ENCODE peak calls at places on chromosomes 13 and 19, in eight cellular contexts. One of them, this sample, is unnamed. For H3K9me3, the result is how much of the 10 kb centered on the place peaks cover.

GRCh38 chr19:13002389-13002898 is 7.2 kb downstream of the NFIX start:
- DNase-seq in A549: no peak
- DNase-seq in H9: no peak
- DNase-seq in mesenchymal stem cell: no peak
- DNase-seq in CD4-positive, CD25-positive, alpha-beta regulatory T cell: no peak
- DNase-seq in IMR-90: no peak
- DNase-seq in CD4-positive, alpha-beta memory T cell: no peak
- DNase-seq in effector memory CD4-positive, alpha-beta T cell: no peak
- DNase-seq in this sample: no peak

GRCh38 chr13:77150651-77151050 is 123.7 kb upstream of the FBXL3 start:
- DNase-seq in A549: no peak
- DNase-seq in effector memory CD4-positive, alpha-beta T cell: no peak
- DNase-seq in H9: no peak
- DNase-seq in CD4-positive, CD25-positive, alpha-beta regulatory T cell: no peak
- DNase-seq in IMR-90: peak
- DNase-seq in CD4-positive, alpha-beta memory T cell: no peak
- DNase-seq in mesenchymal stem cell: no peak
- DNase-seq in this sample: no peak

GRCh38 chr19:3536429-3537100 is 2.4 kb upstream of the TEKTIP1 start:
- DNase-seq in A549: no peak
- DNase-seq in IMR-90: no peak
- DNase-seq in CD4-positive, CD25-positive, alpha-beta regulatory T cell: no peak
- DNase-seq in H9: no peak
- DNase-seq in mesenchymal stem cell: no peak
- DNase-seq in effector memory CD4-positive, alpha-beta T cell: no peak
- DNase-seq in CD4-positive, alpha-beta memory T cell: no peak
- DNase-seq in this sample: no peak

GRCh38 chr13:51995677-51996551 is 15.3 kb downstream of the ATP7B start:
- DNase-seq in CD4-positive, alpha-beta memory T cell: no peak
- DNase-seq in A549: no peak
- DNase-seq in H9: no peak
- DNase-seq in IMR-90: no peak
- DNase-seq in mesenchymal stem cell: no peak
- DNase-seq in CD4-positive, CD25-positive, alpha-beta regulatory T cell: no peak
- DNase-seq in effector memory CD4-positive, alpha-beta T cell: no peak
- DNase-seq in this sample: no peak

GRCh38 chr19:34985249-34986022 is 14.7 kb upstream of the GRAMD1A start:
- DNase-seq in H9: peak
- DNase-seq in CD4-positive, CD25-positive, alpha-beta regulatory T cell: peak
- DNase-seq in mesenchymal stem cell: no peak
- DNase-seq in A549: no peak
- DNase-seq in effector memory CD4-positive, alpha-beta T cell: no peak
- DNase-seq in IMR-90: peak
- DNase-seq in CD4-positive, alpha-beta memory T cell: no peak
- DNase-seq in this sample: no peak

GRCh38 chr19:10555613-10555979 is 10.2 kb downstream of the KRI1 start:
- DNase-seq in A549: no peak
- DNase-seq in CD4-positive, CD25-positive, alpha-beta regulatory T cell: no peak
- DNase-seq in mesenchymal stem cell: no peak
- DNase-seq in IMR-90: no peak
- DNase-seq in H9: no peak
- DNase-seq in effector memory CD4-positive, alpha-beta T cell: no peak
- DNase-seq in CD4-positive, alpha-beta memory T cell: no peak
- DNase-seq in this sample: no peak

GRCh38 chr13:96966415-96967102 is 27.7 kb downstream of the OXGR1 start:
- DNase-seq in effector memory CD4-positive, alpha-beta T cell: no peak
- DNase-seq in CD4-positive, CD25-positive, alpha-beta regulatory T cell: no peak
- DNase-seq in CD4-positive, alpha-beta memory T cell: no peak
- DNase-seq in A549: no peak
- DNase-seq in H9: no peak
- DNase-seq in IMR-90: no peak
- DNase-seq in mesenchymal stem cell: no peak
- DNase-seq in this sample: no peak

GRCh38 chr19:14472202-14472961 is 2.8 kb downstream of the PTGER1 start:
- DNase-seq in CD4-positive, CD25-positive, alpha-beta regulatory T cell: peak
- DNase-seq in IMR-90: peak
- DNase-seq in A549: peak
- DNase-seq in effector memory CD4-positive, alpha-beta T cell: peak
- DNase-seq in mesenchymal stem cell: peak
- DNase-seq in CD4-positive, alpha-beta memory T cell: peak
- DNase-seq in H9: peak
- DNase-seq in this sample: peak

GRCh38 chr19:7869910-7870511 is 4.2 kb downstream of the PRR36 start:
- DNase-seq in H9: peak
- DNase-seq in IMR-90: peak
- DNase-seq in CD4-positive, CD25-positive, alpha-beta regulatory T cell: peak
- DNase-seq in CD4-positive, alpha-beta memory T cell: no peak
- DNase-seq in A549: no peak
- DNase-seq in mesenchymal stem cell: peak
- DNase-seq in effector memory CD4-positive, alpha-beta T cell: peak
- DNase-seq in this sample: peak

GRCh38 chr13:75180805-75181455 is 301.0 kb downstream of the TBC1D4 start:
- DNase-seq in IMR-90: peak
- DNase-seq in A549: no peak
- DNase-seq in CD4-positive, alpha-beta memory T cell: no peak
- DNase-seq in mesenchymal stem cell: peak
- DNase-seq in H9: no peak
- DNase-seq in effector memory CD4-positive, alpha-beta T cell: no peak
- DNase-seq in CD4-positive, CD25-positive, alpha-beta regulatory T cell: no peak
- DNase-seq in this sample: no peak

GRCh38 chr13:24747248-24748151 is 16.5 kb upstream of the RNF17 start:
- DNase-seq in IMR-90: no peak
- DNase-seq in mesenchymal stem cell: peak
- DNase-seq in CD4-positive, CD25-positive, alpha-beta regulatory T cell: peak
- DNase-seq in H9: peak
- DNase-seq in CD4-positive, alpha-beta memory T cell: no peak
- DNase-seq in A549: no peak
- DNase-seq in effector memory CD4-positive, alpha-beta T cell: no peak
- DNase-seq in this sample: no peak

GRCh38 chr13:91347212-91347995 is at the start of gene MIR17HG:
- DNase-seq in A549: peak
- DNase-seq in IMR-90: peak
- DNase-seq in effector memory CD4-positive, alpha-beta T cell: peak
- DNase-seq in CD4-positive, CD25-positive, alpha-beta regulatory T cell: peak
- DNase-seq in H9: peak
- DNase-seq in mesenchymal stem cell: peak
- DNase-seq in CD4-positive, alpha-beta memory T cell: peak
- DNase-seq in this sample: peak

GRCh38 chr13:25945596-25945995 is 106.2 kb downstream of the SHISA2 start:
- DNase-seq in CD4-positive, alpha-beta memory T cell: no peak
- DNase-seq in CD4-positive, CD25-positive, alpha-beta regulatory T cell: no peak
- DNase-seq in IMR-90: no peak
- DNase-seq in effector memory CD4-positive, alpha-beta T cell: no peak
- DNase-seq in H9: no peak
- DNase-seq in A549: no peak
- DNase-seq in mesenchymal stem cell: no peak
- DNase-seq in this sample: no peak

GRCh38 chr13:101965096-101965495 is 436.8 kb downstream of the FGF14 start:
- DNase-seq in IMR-90: no peak
- DNase-seq in CD4-positive, alpha-beta memory T cell: no peak
- DNase-seq in mesenchymal stem cell: no peak
- DNase-seq in A549: no peak
- DNase-seq in effector memory CD4-positive, alpha-beta T cell: no peak
- DNase-seq in CD4-positive, CD25-positive, alpha-beta regulatory T cell: no peak
- DNase-seq in H9: no peak
- DNase-seq in this sample: no peak

GRCh38 chr13:42229287-42229686 is 42.7 kb upstream of the AKAP11 start:
- DNase-seq in CD4-positive, CD25-positive, alpha-beta regulatory T cell: no peak
- DNase-seq in H9: no peak
- DNase-seq in CD4-positive, alpha-beta memory T cell: no peak
- DNase-seq in effector memory CD4-positive, alpha-beta T cell: no peak
- DNase-seq in A549: no peak
- DNase-seq in mesenchymal stem cell: peak
- DNase-seq in IMR-90: no peak
- DNase-seq in this sample: no peak

GRCh38 chr19:34767967-34768366 is 5.0 kb downstream of the ZNF599 start:
- DNase-seq in H9: no peak
- DNase-seq in IMR-90: no peak
- DNase-seq in mesenchymal stem cell: no peak
- DNase-seq in A549: no peak
- DNase-seq in CD4-positive, CD25-positive, alpha-beta regulatory T cell: no peak
- DNase-seq in CD4-positive, alpha-beta memory T cell: no peak
- DNase-seq in effector memory CD4-positive, alpha-beta T cell: no peak
- DNase-seq in this sample: no peak

GRCh38 chr13:47858678-47859050 is 142.4 kb downstream of the SUCLA2 start:
- DNase-seq in CD4-positive, alpha-beta memory T cell: no peak
- DNase-seq in H9: no peak
- DNase-seq in mesenchymal stem cell: peak
- DNase-seq in effector memory CD4-positive, alpha-beta T cell: no peak
- DNase-seq in A549: no peak
- DNase-seq in IMR-90: peak
- DNase-seq in CD4-positive, CD25-positive, alpha-beta regulatory T cell: no peak
- DNase-seq in this sample: no peak

GRCh38 chr13:112879283-112879833 is 89.7 kb upstream of the MCF2L start:
- DNase-seq in A549: no peak
- DNase-seq in CD4-positive, alpha-beta memory T cell: no peak
- DNase-seq in CD4-positive, CD25-positive, alpha-beta regulatory T cell: no peak
- DNase-seq in H9: no peak
- DNase-seq in mesenchymal stem cell: peak
- DNase-seq in effector memory CD4-positive, alpha-beta T cell: no peak
- DNase-seq in IMR-90: peak
- DNase-seq in this sample: no peak

GRCh38 chr19:3366104-3366760 is at the start of gene NFIC:
- DNase-seq in CD4-positive, alpha-beta memory T cell: no peak
- DNase-seq in IMR-90: peak
- DNase-seq in CD4-positive, CD25-positive, alpha-beta regulatory T cell: no peak
- DNase-seq in A549: no peak
- DNase-seq in H9: peak
- DNase-seq in effector memory CD4-positive, alpha-beta T cell: no peak
- DNase-seq in mesenchymal stem cell: peak
- DNase-seq in this sample: peak

GRCh38 chr19:8451885-8452284 is 7.1 kb downstream of the HNRNPM start:
- DNase-seq in A549: peak
- DNase-seq in IMR-90: peak
- DNase-seq in CD4-positive, CD25-positive, alpha-beta regulatory T cell: no peak
- DNase-seq in H9: no peak
- DNase-seq in CD4-positive, alpha-beta memory T cell: no peak
- DNase-seq in mesenchymal stem cell: peak
- DNase-seq in effector memory CD4-positive, alpha-beta T cell: no peak
- DNase-seq in this sample: no peak

GRCh38 chr19:44232867-44233266 is 20.5 kb downstream of the ZNF227 start:
- DNase-seq in IMR-90: no peak
- DNase-seq in H9: no peak
- DNase-seq in CD4-positive, alpha-beta memory T cell: no peak
- DNase-seq in effector memory CD4-positive, alpha-beta T cell: no peak
- DNase-seq in CD4-positive, CD25-positive, alpha-beta regulatory T cell: no peak
- DNase-seq in mesenchymal stem cell: no peak
- DNase-seq in A549: no peak
- DNase-seq in this sample: no peak
- H3K9me3 ChIP-seq in IMR-90: under half
- H3K9me3 ChIP-seq in H9: under half
- H3K9me3 ChIP-seq in CD4-positive, alpha-beta memory T cell: under half
- H3K9me3 ChIP-seq in effector memory CD4-positive, alpha-beta T cell: under half
- H3K9me3 ChIP-seq in CD4-positive, CD25-positive, alpha-beta regulatory T cell: half or more
- H3K9me3 ChIP-seq in mesenchymal stem cell: half or more
- H3K9me3 ChIP-seq in A549: half or more
- H3K9me3 ChIP-seq in this sample: half or more

DNA sequence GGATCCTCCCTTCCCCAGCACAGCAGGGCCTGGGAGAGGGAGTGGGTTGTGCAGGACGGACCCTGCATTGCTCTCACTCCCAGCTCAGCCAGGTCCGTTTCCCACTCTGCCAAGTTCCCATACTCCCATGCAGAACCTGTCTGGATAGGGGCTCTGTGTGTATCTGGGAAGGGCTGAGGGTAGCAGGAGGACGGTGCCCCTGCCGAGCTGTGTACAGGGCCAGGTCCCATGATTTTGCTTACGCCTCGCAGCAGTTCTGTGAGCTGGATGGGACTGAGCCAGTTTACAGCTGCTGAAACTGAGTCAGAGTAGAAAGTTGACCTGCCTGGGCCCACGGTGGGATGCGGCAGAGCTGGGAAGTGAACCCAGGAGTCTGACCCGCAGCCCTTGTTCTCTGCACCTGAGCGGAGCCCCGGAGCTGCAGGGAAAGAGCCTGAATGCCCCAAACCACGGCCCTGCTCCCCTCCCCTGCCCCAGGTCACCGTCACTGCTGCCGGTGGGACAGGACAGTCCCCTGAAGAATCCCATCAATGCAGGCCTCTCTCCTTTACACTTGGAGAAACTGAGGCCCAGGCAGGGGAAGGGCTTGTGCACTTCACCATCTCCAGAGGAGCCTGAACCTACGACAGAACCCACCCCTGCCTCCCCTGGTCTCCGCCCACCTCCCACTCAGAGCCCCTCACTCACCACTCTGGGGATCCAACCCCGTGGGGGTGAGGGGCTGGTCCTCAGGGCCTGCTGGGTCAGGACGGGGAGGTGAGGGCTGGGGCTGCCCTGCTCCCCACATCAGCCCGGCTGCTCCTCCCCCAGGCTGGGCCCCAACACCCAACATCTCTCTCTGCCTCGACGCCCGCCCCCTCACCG is 3.5 kb downstream of the LILRB5 start:
- DNase-seq in mesenchymal stem cell: no peak
- DNase-seq in CD4-positive, CD25-positive, alpha-beta regulatory T cell: no peak
- DNase-seq in CD4-positive, alpha-beta memory T cell: no peak
- DNase-seq in IMR-90: no peak
- DNase-seq in A549: no peak
- DNase-seq in effector memory CD4-positive, alpha-beta T cell: no peak
- DNase-seq in H9: peak
- DNase-seq in this sample: no peak
- H3K9me3 ChIP-seq in mesenchymal stem cell: under half
- H3K9me3 ChIP-seq in CD4-positive, CD25-positive, alpha-beta regulatory T cell: under half
- H3K9me3 ChIP-seq in CD4-positive, alpha-beta memory T cell: under half
- H3K9me3 ChIP-seq in IMR-90: under half
- H3K9me3 ChIP-seq in A549: under half
- H3K9me3 ChIP-seq in effector memory CD4-positive, alpha-beta T cell: under half
- H3K9me3 ChIP-seq in H9: under half
- H3K9me3 ChIP-seq in this sample: under half

GRCh38 chr13:19158526-19158925 is 23.1 kb downstream of the TUBA3C start:
- DNase-seq in CD4-positive, alpha-beta memory T cell: no peak
- DNase-seq in H9: no peak
- DNase-seq in IMR-90: no peak
- DNase-seq in CD4-positive, CD25-positive, alpha-beta regulatory T cell: no peak
- DNase-seq in mesenchymal stem cell: no peak
- DNase-seq in A549: no peak
- DNase-seq in effector memory CD4-positive, alpha-beta T cell: no peak
- DNase-seq in this sample: no peak
- H3K9me3 ChIP-seq in CD4-positive, alpha-beta memory T cell: under half
- H3K9me3 ChIP-seq in H9: half or more
- H3K9me3 ChIP-seq in IMR-90: half or more
- H3K9me3 ChIP-seq in CD4-positive, CD25-positive, alpha-beta regulatory T cell: under half
- H3K9me3 ChIP-seq in mesenchymal stem cell: under half
- H3K9me3 ChIP-seq in A549: under half
- H3K9me3 ChIP-seq in effector memory CD4-positive, alpha-beta T cell: under half
- H3K9me3 ChIP-seq in this sample: under half

DNA sequence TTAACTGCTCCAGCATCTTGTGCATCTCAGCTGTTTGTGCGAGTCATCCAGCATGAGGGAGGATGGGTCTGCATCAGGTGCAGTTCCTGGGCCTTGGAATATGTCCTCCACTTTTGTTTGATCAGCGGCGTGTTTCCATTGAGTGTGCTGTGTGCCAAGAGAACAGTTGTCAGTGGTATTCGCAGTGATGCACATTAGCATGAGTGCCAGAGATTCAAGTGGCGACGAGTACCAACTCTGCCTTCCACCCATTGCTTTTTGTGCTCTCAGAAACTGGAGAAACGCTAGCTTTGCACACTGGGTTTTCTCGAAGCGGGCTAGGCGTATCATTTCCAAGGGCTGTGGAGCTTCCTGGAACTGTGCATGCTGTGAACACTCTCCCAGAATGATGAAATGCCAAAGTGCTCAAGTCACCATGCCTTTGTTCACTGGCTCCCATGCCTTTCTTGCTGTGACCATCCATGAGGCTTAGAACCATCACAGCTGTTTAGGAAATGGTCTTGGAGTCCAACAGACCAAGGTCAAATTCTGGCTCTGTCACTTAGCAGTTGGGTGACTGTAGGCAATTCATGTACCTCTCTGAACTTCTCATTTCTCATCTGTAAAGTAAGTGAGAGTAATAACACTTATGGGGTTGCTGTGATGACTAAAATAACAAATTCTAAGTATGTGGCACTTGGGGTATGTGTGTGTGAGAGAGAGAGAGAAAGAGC is 18.4 kb downstream of the LRCH1 start:
- DNase-seq in mesenchymal stem cell: peak
- DNase-seq in A549: no peak
- DNase-seq in CD4-positive, CD25-positive, alpha-beta regulatory T cell: no peak
- DNase-seq in effector memory CD4-positive, alpha-beta T cell: no peak
- DNase-seq in H9: no peak
- DNase-seq in CD4-positive, alpha-beta memory T cell: no peak
- DNase-seq in IMR-90: peak
- DNase-seq in this sample: no peak
- H3K9me3 ChIP-seq in mesenchymal stem cell: under half
- H3K9me3 ChIP-seq in A549: under half
- H3K9me3 ChIP-seq in CD4-positive, CD25-positive, alpha-beta regulatory T cell: under half
- H3K9me3 ChIP-seq in effector memory CD4-positive, alpha-beta T cell: under half
- H3K9me3 ChIP-seq in H9: under half
- H3K9me3 ChIP-seq in CD4-positive, alpha-beta memory T cell: under half
- H3K9me3 ChIP-seq in IMR-90: under half
- H3K9me3 ChIP-seq in this sample: under half

This sample was measured in T-helper 17 cell.